ENCODE peak calls at places on chromosome 22, in eight cellular contexts. P, Z, T, L, I, H, A and N are unnamed samples.

GRCh38 chr22:26581026-26581425 is 8.9 kb downstream of the TPST2 start:
- DNase-seq in P (no peak), Z (no peak), T (no peak), L (no peak), I (no peak), H (no peak), A (no peak), N (no peak)

GRCh38 chr22:19396561-19396933 is 35.0 kb downstream of the HIRA start:
- DNase-seq in P (no peak), Z (no peak), T (no peak), L (no peak), I (no peak), H (no peak), A (no peak), N (no peak)

GRCh38 chr22:43884600-43885318 is 7.1 kb downstream of the PNPLA5 start:
- DNase-seq in P (peak), Z (peak), T (peak), L (peak), I (peak), H (peak), A (no peak), N (peak)

GRCh38 chr22:39475337-39475736 is 18.5 kb downstream of the MGAT3 start:
- DNase-seq in P (no peak), Z (no peak), T (no peak), L (peak), I (no peak), H (no peak), A (no peak), N (no peak)

GRCh38 chr22:44398791-44399190 is 86.0 kb upstream of the SHISAL1 start:
- DNase-seq in P (no peak), Z (no peak), T (no peak), L (peak), I (no peak), H (no peak), A (no peak), N (no peak)

GRCh38 chr22:45917146-45917545 is 59.8 kb downstream of the WNT7B start:
- DNase-seq in P (no peak), Z (no peak), T (no peak), L (no peak), I (no peak), H (no peak), A (no peak), N (no peak)

GRCh38 chr22:24068717-24069116 is 57.6 kb downstream of the CABIN1 start:
- DNase-seq in P (no peak), Z (no peak), T (no peak), L (no peak), I (no peak), H (no peak), A (no peak), N (no peak)

GRCh38 chr22:43749473-43749872 is 62.6 kb downstream of the EFCAB6 start:
- DNase-seq in P (no peak), Z (peak), T (no peak), L (no peak), I (no peak), H (no peak), A (no peak), N (no peak)

GRCh38 chr22:49712195-49712791 is 115.4 kb downstream of the BRD1 start:
- DNase-seq in P (no peak), Z (peak), T (peak), L (no peak), I (peak), H (no peak), A (no peak), N (peak)

GRCh38 chr22:45452565-45453449 is 39.3 kb downstream of the RIBC2 start:
- DNase-seq in P (peak), Z (no peak), T (no peak), L (no peak), I (no peak), H (no peak), A (no peak), N (peak)

GRCh38 chr22:36350751-36351594 is 36.8 kb downstream of the MYH9 start:
- DNase-seq in P (peak), Z (no peak), T (no peak), L (no peak), I (peak), H (peak), A (no peak), N (peak)
- TF ChIP-seq CTCF in P (peak), Z (no peak), T (no peak), L (peak), I (peak), H (no peak), A (peak), N (peak)

GRCh38 chr22:48490513-48491411 is 1336.9 kb downstream of the BRD1 start:
- DNase-seq in P (no peak), Z (peak), T (peak), L (no peak), I (no peak), H (no peak), A (no peak), N (no peak)
- H3K9ac ChIP-seq in P (no peak), Z (no peak), T (peak), L (no peak), I (no peak), H (no peak), A (no peak), N (no peak)

GRCh38 chr22:17194213-17194612 is 25.0 kb downstream of the ADA2 start:
- DNase-seq in P (no peak), Z (peak), T (no peak), L (no peak), I (no peak), H (no peak), A (no peak), N (no peak)

GRCh38 chr22:17201285-17201945 is 17.8 kb downstream of the ADA2 start:
- DNase-seq in P (peak), Z (peak), T (no peak), L (no peak), I (peak), H (no peak), A (no peak), N (peak)

GRCh38 chr22:17199131-17199731 is 20.0 kb downstream of the ADA2 start:
- DNase-seq in P (peak), Z (peak), T (no peak), L (peak), I (no peak), H (no peak), A (no peak), N (peak)

DNA sequence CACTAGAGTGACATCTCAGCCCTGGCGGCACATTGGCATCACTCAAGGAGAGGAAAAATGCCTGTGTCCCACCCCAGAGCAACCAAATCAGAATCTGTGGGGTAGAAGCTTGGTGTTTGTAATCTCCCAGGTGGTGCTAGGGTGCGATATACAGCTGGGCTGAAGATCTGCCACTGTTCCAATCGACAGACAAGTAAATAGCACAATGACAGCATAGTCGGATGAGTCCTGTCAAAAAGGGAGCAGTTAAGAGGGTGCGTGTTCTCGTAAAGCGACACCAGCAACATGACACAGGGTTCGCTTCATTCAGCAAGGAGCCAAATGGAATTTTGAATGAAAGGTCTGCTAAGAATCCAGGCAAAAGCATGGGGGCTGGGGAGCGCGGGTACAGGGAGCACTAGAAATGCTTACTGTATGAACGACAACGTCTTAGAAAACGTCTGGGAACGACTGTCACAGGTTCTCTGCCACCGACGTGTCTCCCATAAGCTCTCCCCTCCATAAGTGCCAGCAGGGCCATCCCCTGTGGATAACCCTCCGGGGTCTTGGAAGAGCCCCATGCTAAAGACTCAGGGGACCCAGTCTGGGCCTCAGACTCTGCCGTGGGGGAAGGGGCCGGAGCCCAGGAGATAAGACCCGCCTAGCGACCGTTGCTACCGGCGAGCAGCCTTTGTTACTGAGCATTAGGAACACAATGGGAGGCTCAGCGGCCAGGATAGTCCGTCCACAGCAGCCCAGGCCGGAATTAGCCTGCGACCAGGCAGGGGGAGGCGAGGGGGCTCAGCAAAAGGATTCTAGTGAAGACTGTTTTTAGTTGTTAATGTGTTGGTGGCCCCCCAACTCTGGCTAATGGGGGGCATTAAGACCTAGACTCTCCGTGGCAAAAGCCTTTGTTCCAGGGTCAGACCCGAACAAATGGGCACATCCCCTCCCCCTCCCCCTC is 20.8 kb downstream of the ADA2 start:
- DNase-seq in P (no peak), Z (peak), T (no peak), L (no peak), I (no peak), H (no peak), A (no peak), N (peak)
- TF ChIP-seq CTCF in P (no peak), Z (no peak), T (no peak), L (no peak), I (no peak), H (no peak), A (no peak), N (no peak)

DNA sequence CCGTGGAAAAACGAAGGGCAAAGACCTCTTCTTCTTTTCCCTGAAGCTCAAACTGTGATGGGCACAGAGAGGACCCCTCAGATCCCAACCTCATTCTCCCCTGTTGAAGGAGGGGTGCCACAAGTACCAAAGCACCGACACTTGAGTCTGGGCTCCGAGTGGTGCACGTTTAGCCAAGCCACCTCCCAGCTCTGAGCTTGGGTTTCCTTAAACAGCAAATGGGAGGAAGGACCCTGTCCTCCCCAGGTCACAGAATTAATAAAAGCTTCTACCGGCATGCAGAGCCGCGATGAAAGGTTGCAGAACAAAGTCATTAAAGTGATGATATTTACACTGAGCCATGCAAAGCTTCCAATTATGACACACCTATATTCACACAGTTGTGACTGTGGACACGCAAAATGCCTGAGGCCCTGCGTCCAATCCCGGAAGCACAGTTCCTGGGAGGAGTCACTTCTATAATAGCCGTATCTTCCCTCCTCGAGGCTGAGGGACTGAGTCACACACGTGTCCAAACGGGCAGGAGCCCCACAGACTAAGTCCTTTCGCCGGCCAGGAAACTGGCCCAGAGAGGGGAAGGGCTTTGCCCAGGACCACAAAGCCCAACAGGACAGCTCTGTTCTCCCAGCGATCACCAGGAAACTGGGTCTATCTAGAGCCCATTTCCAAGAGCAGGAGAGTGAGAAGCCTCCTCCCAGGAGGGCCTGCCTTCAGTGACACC is 922 bp upstream of the CSNK1E start:
- DNase-seq in P (peak), Z (peak), T (peak), L (no peak), I (peak), H (peak), A (peak), N (peak)
- H3K9ac ChIP-seq in P (peak), Z (no peak), T (peak), L (peak), I (peak), H (peak), A (peak), N (peak)

DNA sequence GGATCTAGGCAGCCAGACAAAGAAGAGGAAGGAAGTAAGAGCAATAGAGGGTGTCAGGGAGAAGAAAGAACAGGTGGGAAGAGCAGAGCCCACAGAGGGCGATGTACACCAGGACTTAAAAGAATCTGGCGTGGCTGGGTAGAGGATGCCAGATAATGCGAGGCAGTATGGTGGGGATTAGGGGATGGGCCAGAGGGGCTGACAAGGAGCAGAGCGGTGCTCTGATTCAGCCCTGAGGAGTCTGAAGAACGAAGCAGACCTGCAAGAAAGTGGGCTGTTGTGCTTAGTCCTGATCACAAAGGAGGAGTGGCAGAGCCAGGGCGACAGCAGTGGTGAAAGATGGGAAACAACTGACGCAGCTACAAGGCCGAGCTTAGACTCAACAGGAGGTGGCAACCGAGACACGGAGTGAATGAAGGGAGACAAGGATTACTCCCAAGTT is 163.7 kb downstream of the LARGE1 start:
- DNase-seq in P (no peak), Z (peak), T (no peak), L (peak), I (no peak), H (no peak), A (no peak), N (no peak)
- TF ChIP-seq CTCF in P (no peak), Z (peak), T (no peak), L (no peak), I (no peak), H (no peak), A (no peak), N (no peak)

GRCh38 chr22:17086301-17086700 is 1.5 kb downstream of the IL17RA start:
- DNase-seq in P (no peak), Z (no peak), T (no peak), L (no peak), I (no peak), H (no peak), A (no peak), N (no peak)
- H3K9ac ChIP-seq in P (no peak), Z (no peak), T (no peak), L (no peak), I (no peak), H (no peak), A (no peak), N (no peak)

GRCh38 chr22:22936190-22936914 is 48.7 kb downstream of the IGLL5 start:
- DNase-seq in P (no peak), Z (no peak), T (no peak), L (no peak), I (no peak), H (no peak), A (no peak), N (no peak)

GRCh38 chr22:22935056-22935545 is 47.5 kb downstream of the IGLL5 start:
- DNase-seq in P (no peak), Z (no peak), T (no peak), L (no peak), I (no peak), H (no peak), A (no peak), N (no peak)

GRCh38 chr22:22936915-22937656 is 49.5 kb downstream of the IGLL5 start:
- DNase-seq in P (no peak), Z (no peak), T (no peak), L (no peak), I (no peak), H (no peak), A (no peak), N (no peak)

GRCh38 chr22:22934543-22935055 is 47.0 kb downstream of the IGLL5 start:
- DNase-seq in P (no peak), Z (no peak), T (no peak), L (no peak), I (no peak), H (no peak), A (no peak), N (no peak)

GRCh38 chr22:22935546-22936157 is 48.0 kb downstream of the IGLL5 start:
- DNase-seq in P (no peak), Z (no peak), T (peak), L (no peak), I (no peak), H (no peak), A (no peak), N (no peak)
- TF ChIP-seq CTCF in P (no peak), Z (peak), T (peak), L (no peak), I (no peak), H (no peak), A (peak), N (no peak)